ENCODE peak calls at places on chromosome 7, in four cellular contexts. D is CD8-positive, alpha-beta memory T cell; X is H7; V is left ventricle myocardium inferior. H is an unnamed sample.

GRCh38 chr7:2813350-2814185 is 30.5 kb downstream of the GNA12 start:
- DNase-seq in V (no peak), D (no peak), X (no peak), H (no peak)

GRCh38 chr7:865921-866320 is 10.4 kb upstream of the GET4 start:
- DNase-seq in D (no peak), X (no peak), V (no peak), H (no peak)

GRCh38 chr7:32500922-32501341 is 5.6 kb downstream of the AVL9 start:
- DNase-seq in D (no peak), V (no peak), X (no peak), H (no peak)

GRCh38 chr7:132084776-132085388 is 491.4 kb downstream of the PLXNA4 start:
- DNase-seq in V (no peak), D (no peak), X (peak), H (no peak)

GRCh38 chr7:3916146-3916545 is 615.1 kb downstream of the SDK1 start:
- DNase-seq in X (no peak), V (no peak), D (no peak), H (no peak)

GRCh38 chr7:137439829-137440433 is 96.4 kb upstream of the PTN start:
- DNase-seq in X (no peak), V (no peak), D (no peak), H (no peak)

GRCh38 chr7:89104748-89105685 is 309.5 kb upstream of the TEX47 start:
- DNase-seq in V (no peak), X (no peak), D (no peak), H (no peak)

GRCh38 chr7:44163591-44163990 is 22.5 kb upstream of the MYL7 start:
- DNase-seq in D (no peak), V (no peak), X (no peak), H (no peak)

GRCh38 chr7:40760997-40761396 is 626.2 kb downstream of the SUGCT start:
- DNase-seq in V (no peak), X (no peak), D (no peak), H (peak)

GRCh38 chr7:106565428-106565827 is 95.5 kb downstream of the CCDC71L start:
- DNase-seq in X (no peak), D (no peak), V (no peak), H (no peak)

GRCh38 chr7:149194799-149195179 is 557 bp upstream of the ZNF282 start:
- DNase-seq in D (no peak), X (no peak), V (no peak), H (no peak)

GRCh38 chr7:129782257-129783096 is 170.3 kb downstream of the UBE2H start:
- DNase-seq in X (peak), D (no peak), V (no peak), H (no peak)

GRCh38 chr7:106367018-106367420 is 82.2 kb upstream of the NAMPT start:
- DNase-seq in X (peak), D (no peak), V (no peak), H (no peak)

GRCh38 chr7:1526271-1526754 is 4.2 kb upstream of the MAFK start:
- DNase-seq in D (no peak), V (no peak), X (no peak), H (no peak)

GRCh38 chr7:132655071-132655761 is 78.9 kb upstream of the PLXNA4 start:
- DNase-seq in X (peak), V (peak), D (peak), H (no peak)

GRCh38 chr7:3087243-3087642 is 43.6 kb upstream of the CARD11 start:
- DNase-seq in D (no peak), V (no peak), X (no peak), H (no peak)

GRCh38 chr7:128865303-128865702 is 2.6 kb downstream of the ATP6V1F start:
- DNase-seq in X (no peak), D (no peak), V (no peak), H (no peak)

GRCh38 chr7:1691601-1692499 is 21.8 kb downstream of the ELFN1 start:
- DNase-seq in X (peak), D (peak), V (peak), H (no peak)

GRCh38 chr7:7265057-7265456 is 82.7 kb downstream of the C1GALT1 start:
- DNase-seq in V (no peak), X (no peak), D (no peak), H (no peak)

GRCh38 chr7:14793151-14793550 is 109.4 kb downstream of the DGKB start:
- DNase-seq in X (no peak), D (no peak), V (no peak), H (no peak)

GRCh38 chr7:23205861-23206510 is 24.1 kb downstream of the NUP42 start:
- DNase-seq in V (no peak), X (peak), D (no peak), H (no peak)

GRCh38 chr7:35646289-35647033 is 48.5 kb downstream of the HERPUD2 start:
- DNase-seq in X (no peak), D (no peak), V (no peak), H (no peak)

GRCh38 chr7:110157631-110158362 is 933.1 kb upstream of the LRRN3 start:
- DNase-seq in V (no peak), X (no peak), D (no peak), H (no peak)

GRCh38 chr7:8908889-8909288 is 475.5 kb downstream of the NXPH1 start:
- DNase-seq in D (no peak), V (no peak), X (no peak), H (no peak)

GRCh38 chr7:121744319-121744718 is 128.6 kb upstream of the PTPRZ1 start:
- DNase-seq in V (no peak), D (no peak), X (no peak), H (no peak)

GRCh38 chr7:30411173-30411572 is 67.4 kb downstream of the NOD1 start:
- DNase-seq in V (no peak), X (no peak), D (no peak), H (no peak)

GRCh38 chr7:112080441-112080840 is 125.8 kb downstream of the DOCK4 start:
- DNase-seq in X (no peak), V (no peak), D (no peak), H (no peak)

GRCh38 chr7:1459930-1460756 is 873 bp upstream of the MICALL2 start:
- DNase-seq in X (peak), V (peak), D (peak), H (no peak)

GRCh38 chr7:158022601-158023000 is 565.0 kb downstream of the PTPRN2 start:
- DNase-seq in D (no peak), V (no peak), X (no peak), H (no peak)

GRCh38 chr7:26090927-26091519 is 61.0 kb upstream of the NFE2L3 start:
- DNase-seq in V (no peak), D (no peak), X (peak), H (peak)

GRCh38 chr7:137164251-137164650 is 179.3 kb downstream of the PTN start:
- DNase-seq in D (peak), V (no peak), X (no peak), H (no peak)

DNA sequence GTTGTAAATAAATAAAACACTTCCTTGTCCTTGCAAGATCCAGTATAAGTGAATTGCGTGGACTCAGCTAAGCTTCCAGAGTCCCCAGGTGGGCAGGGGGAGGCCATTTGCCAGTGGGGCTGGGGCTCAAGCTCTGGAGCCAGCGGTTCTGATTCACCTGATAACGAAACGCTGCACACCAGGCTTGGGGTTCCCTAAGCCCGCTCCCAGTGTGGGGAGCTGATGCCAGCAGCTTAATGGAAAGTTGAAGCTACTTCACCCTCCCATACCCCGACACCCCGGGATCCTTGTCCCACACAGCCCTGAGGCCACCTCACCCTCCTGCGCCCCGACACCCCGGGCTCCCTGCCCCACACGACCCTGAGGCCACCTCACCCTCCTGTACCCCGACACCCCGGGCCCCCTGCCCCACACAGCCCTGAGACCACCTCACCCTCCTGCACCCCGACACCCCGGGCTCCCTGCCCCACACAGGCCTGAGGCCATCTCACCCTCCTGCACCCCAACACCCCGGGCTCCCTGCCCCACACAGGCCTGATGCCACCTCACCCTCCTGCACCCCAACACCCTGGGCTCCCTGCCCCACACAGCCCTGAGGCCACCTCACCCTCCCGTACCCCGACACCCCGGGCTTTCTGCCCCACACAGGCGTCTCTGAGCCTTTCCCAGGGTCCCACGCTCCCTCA is 30.8 kb downstream of the FKBP6 start:
- DNase-seq in X (no peak), V (no peak), D (no peak), H (no peak)
- H3K4me3 ChIP-seq in X (no peak), V (peak), D (no peak), H (peak)

DNA sequence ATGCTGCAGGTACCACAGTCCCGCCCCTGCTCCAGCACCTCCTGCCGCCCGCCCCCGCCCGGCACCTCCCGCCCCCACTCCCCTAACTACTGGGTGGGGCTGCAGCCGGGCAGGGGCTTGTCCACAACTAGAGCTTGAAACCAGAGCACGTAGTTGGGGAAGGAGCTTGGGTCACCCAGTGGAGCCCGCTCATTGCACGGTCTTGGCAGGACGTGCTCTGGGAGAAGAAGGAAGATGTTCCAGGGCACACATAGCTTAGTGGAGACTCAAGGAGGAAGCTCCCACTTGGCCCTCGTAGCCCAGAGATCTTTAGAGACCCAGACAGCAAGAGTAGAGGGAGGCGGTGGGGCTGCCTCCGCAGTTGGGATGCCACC is 692 bp downstream of the IGFBP1 start:
- DNase-seq in D (no peak), X (no peak), V (no peak), H (no peak)
- H3K4me3 ChIP-seq in D (no peak), X (peak), V (peak), H (no peak)

GRCh38 chr7:115911466-115911865 is 119.1 kb downstream of the TFEC start:
- DNase-seq in V (no peak), D (no peak), X (no peak), H (no peak)
- H3K4me3 ChIP-seq in V (no peak), D (no peak), X (no peak), H (no peak)

DNA sequence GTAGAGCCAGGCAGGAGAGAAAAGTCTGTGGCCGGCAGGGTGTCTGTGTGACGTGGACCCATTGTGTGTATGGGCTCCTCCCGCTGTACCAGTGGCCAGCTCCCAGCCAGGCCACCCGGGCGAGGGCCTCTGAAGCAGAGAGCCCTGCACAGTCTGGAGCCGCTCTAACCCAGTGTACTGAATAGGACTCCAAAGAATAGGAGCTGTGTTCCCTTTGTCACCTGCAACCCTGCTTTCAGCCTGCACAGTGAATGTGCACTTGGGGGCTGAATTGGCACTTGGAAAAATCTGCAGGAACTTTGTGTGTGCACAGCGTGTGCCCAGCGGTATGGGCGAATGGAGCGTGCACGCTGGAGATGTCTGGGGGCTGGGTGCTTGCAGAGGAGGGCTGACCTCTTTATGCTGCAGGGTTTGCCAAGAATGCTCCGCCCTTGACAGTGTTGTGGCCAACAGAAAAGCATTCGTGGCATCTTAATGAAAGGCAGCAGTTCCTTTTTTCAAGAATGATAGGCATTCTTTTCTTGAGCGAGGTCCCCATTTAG is 216.2 kb downstream of the AUTS2 start:
- DNase-seq in V (peak), X (peak), D (no peak), H (no peak)
- H3K4me3 ChIP-seq in V (peak), X (no peak), D (no peak), H (no peak)

DNA sequence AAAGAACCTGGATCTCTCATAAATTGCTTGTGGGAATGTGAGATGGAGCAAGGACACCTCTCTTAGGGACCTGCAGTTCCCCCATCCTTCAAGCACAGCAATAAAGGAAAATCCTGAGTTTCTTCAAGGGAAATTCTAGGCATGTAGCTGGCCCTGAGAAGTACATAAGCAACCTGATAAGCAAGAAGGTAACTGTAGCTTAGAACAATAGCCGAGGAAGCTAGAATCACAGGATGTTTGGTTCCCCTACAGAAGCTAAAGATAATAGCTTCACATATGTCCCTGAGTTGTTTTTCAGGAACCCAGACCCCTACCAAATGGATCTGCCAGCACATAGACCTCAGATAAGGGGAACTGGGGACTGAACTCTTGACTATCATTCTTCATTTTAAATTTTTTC is 11.6 kb upstream of the UPP1 start:
- DNase-seq in X (no peak), V (no peak), D (no peak), H (no peak)
- H3K4me3 ChIP-seq in X (no peak), V (no peak), D (no peak), H (no peak)

DNA sequence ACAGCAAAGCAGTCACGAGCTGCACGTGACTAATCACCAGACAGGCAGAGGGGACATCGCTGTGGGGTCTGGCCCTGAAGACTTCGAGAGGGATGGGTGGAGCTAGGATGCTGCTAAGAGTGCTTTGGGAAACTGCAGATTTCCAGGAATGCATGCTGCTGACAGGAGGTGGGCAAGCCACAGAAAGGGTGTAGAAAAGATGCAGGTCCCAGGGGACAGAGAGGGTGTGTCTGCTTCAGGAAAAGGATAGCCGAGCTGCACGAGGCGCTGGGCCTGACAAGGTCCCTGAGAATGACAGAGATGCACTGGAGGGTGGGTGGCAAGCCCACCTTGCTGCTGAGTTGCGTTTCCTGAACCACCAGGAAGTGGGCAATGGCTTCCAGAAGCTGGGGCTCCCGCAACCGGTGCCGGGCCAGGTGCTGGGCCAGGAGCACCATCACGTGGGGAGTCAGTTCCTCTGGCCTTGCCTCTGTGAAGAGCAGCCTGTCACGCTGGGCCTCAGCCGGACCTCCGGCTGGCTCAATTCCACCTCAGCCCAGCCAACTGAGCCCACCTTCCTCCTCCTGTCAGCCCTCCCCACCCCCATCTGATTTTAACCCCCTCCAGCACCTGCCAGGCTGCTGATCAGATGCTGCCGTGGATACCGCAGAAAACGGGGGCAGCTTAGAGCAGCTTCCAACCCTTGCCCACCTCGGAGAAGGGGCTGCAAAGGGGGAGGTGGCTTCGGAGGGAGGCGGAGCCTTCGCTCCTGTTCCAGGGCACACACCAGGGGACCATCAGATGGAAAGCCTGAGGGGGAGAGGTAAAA is 2.2 kb downstream of the FASTK start:
- DNase-seq in X (peak), V (peak), D (peak), H (no peak)
- H3K4me3 ChIP-seq in X (no peak), V (no peak), D (no peak), H (no peak)

GRCh38 chr7:94656658-94656924 is 658 bp upstream of the SGCE start:
- DNase-seq in X (no peak), D (no peak), V (no peak), H (no peak)
- H3K4me3 ChIP-seq in X (peak), D (peak), V (peak), H (peak)

GRCh38 chr7:99623091-99623693 is 6.4 kb downstream of the ZSCAN25 start:
- DNase-seq in V (no peak), D (no peak), X (no peak), H (no peak)
- H3K4me3 ChIP-seq in V (no peak), D (peak), X (no peak), H (no peak)

DNA sequence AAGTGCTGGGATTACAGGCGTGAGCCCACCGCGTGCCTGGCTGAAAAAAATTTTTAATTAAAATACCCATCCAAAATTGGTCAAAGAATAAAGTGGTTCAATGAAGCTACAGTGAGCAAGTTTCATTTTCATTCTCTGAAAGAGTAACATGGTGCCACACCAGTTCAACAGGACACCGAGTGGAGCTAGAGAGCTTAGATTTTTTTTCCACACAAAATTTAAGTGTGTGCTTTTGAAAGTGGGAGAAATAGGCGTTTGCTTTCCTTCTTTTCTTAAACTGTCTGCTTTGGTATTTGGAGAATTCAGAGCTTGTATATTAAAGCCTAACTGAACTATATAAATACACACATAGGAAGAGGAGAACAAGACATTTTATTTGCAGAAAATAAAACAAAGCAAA is 43.4 kb downstream of the BPGM start:
- DNase-seq in D (no peak), X (no peak), V (no peak), H (no peak)
- H3K4me3 ChIP-seq in D (no peak), X (no peak), V (peak), H (no peak)

DNA sequence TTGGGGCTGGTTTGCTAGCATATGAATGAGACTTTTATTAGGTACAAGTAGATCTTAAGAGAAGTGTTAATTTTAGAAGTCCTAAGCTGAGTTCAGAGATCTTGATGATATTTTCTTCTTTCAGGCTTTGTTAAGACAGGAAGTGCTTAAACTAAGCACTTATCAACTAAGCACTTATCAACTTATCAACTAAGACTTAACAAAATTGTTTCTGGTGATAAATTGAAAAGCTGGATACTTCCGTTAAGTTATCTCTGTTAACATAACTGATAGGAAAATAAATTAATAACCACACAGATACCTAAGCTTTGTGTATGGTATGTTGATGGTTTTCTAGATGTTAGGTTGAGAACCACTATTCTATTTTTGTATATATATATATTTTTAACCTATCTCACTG is 113.7 kb downstream of the PHTF2 start:
- DNase-seq in V (no peak), D (no peak), X (no peak), H (no peak)
- H3K4me3 ChIP-seq in V (no peak), D (no peak), X (no peak), H (no peak)

H was measured in LNCaP clone FGC.